ENCODE peak calls at places on chromosomes 13 and 19, in eight cellular contexts. L, T, C, F, V, Z, X and R are unnamed samples.

GRCh38 chr13:67049744-67050143 is 180.4 kb downstream of the PCDH9 start:
- DNase-seq in L (no peak), T (no peak), V (no peak), F (no peak), X (no peak), C (no peak), Z (no peak), R (no peak)

GRCh38 chr19:53864308-53864836 is 3.3 kb upstream of the MYADM start:
- DNase-seq in F (peak; percentile 93), Z (no peak), L (no peak), T (no peak), X (no peak), V (peak; percentile 60), C (no peak), R (no peak)

GRCh38 chr13:52374389-52374788 is 31.6 kb downstream of the THSD1 start:
- DNase-seq in Z (no peak), V (no peak), C (no peak), F (no peak), L (no peak), T (no peak), X (no peak), R (no peak)

GRCh38 chr19:7916908-7917291 is 2.3 kb downstream of the TGFBR3L start:
- DNase-seq in Z (no peak), T (no peak), F (no peak), L (no peak), X (no peak), C (no peak), V (no peak), R (no peak)

GRCh38 chr19:40416918-40417713 is 3.9 kb upstream of the PRX start:
- DNase-seq in V (peak; percentile 44), F (peak; percentile 71), L (peak; percentile 35), Z (no peak), C (peak; percentile 76), T (no peak), X (no peak), R (peak; percentile 41)

GRCh38 chr19:29293736-29294342 is 80.9 kb upstream of the UQCRFS1 start:
- DNase-seq in C (no peak), X (no peak), L (no peak), F (no peak), T (no peak), V (no peak), Z (no peak), R (no peak)

GRCh38 chr13:75299913-75300862 is 181.8 kb downstream of the TBC1D4 start:
- DNase-seq in F (no peak), Z (no peak), T (no peak), L (peak; percentile 46), X (no peak), C (no peak), V (no peak), R (no peak)

GRCh38 chr13:59680429-59681024 is 483.2 kb downstream of the DIAPH3 start:
- DNase-seq in L (peak; percentile 33), V (no peak), C (no peak), X (no peak), T (no peak), Z (no peak), F (peak; percentile 17), R (peak; percentile 64)

GRCh38 chr19:38193445-38193844 is 30.6 kb downstream of the DPF1 start:
- DNase-seq in C (no peak), X (no peak), V (no peak), T (no peak), L (no peak), Z (no peak), F (no peak), R (no peak)

GRCh38 chr13:92187378-92187989 is 789.1 kb downstream of the GPC5 start:
- DNase-seq in C (no peak), T (peak; percentile 9), V (no peak), F (peak; percentile 12), Z (peak; percentile 12), X (no peak), L (peak; percentile 27), R (peak; percentile 53)

DNA sequence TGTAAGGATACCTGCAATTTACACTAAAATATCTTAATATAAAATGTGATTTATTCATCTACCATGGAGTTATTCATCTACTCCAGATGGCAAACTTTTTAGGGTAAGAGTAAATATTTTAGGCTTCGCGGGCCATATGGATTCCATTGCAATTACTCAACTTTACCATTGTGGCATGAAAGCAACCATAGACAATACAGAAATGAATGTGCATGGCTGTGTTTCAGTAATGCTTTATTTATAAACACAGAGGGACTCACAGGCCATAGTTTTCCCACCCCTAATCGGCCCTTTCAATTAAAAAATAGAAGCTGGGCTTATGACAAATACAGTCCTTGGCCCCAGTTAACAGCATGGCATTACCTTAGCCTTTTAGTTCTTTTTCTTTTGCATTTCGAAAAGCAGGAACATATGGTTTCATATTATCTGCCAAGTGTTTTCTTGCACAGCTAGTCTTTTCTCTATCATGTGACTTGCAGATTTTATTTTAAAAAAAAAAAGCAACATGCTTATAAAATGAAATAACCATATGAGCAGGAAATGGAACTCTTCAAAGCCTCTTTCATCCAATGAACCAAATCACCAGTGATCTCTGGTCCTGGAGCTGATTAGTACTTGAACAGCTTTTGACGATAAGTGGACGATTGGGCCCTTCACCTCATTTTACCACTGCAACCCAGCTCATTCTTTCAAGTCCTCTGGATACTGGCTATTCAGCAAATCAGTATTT is 64.0 kb downstream of the LHFPL6 start:
- DNase-seq in V (no peak), X (no peak), Z (no peak), L (peak; percentile 81), T (no peak), C (no peak), F (no peak), R (no peak)
- TF ChIP-seq POLR2A in V (no peak), X (no peak), Z (no peak), L (no peak), T (no peak), C (no peak), F (no peak), R (no peak)

DNA sequence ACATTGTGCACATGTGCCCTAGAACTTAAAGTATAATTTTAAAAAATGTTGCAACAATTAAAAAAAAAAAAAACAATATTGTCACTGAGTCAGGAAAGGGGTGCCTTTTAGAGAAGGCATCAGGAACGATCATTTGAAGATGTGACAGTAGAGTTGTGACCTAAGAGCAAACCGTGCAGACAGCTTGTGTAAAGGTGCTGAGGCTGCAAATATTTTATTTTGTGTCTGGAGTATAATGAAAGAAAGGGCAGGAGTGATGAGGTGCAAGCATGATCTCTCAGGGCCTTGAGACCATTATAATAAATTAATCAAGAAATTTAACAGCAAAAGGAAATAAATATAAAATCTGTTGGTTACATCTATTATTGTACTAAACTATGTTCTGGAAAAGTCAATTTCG is 1219.7 kb downstream of the OLFM4 start:
- DNase-seq in F (no peak), L (no peak), V (no peak), Z (no peak), X (no peak), C (no peak), T (no peak), R (no peak)
- TF ChIP-seq POLR2A in F (no peak), L (no peak), V (no peak), Z (no peak), X (no peak), C (no peak), T (no peak), R (no peak)

GRCh38 chr19:3519126-3519525 is 13.0 kb downstream of the FZR1 start:
- DNase-seq in Z (no peak), F (no peak), X (no peak), L (no peak), V (no peak), C (no peak), T (no peak), R (no peak)

GRCh38 chr19:3518231-3518630 is 12.1 kb downstream of the FZR1 start:
- DNase-seq in L (no peak), Z (no peak), V (no peak), F (no peak), C (no peak), X (no peak), T (no peak), R (no peak)

GRCh38 chr19:3521104-3521445 is 15.0 kb downstream of the FZR1 start:
- DNase-seq in F (no peak), T (no peak), C (no peak), Z (no peak), L (no peak), X (no peak), V (no peak), R (no peak)

GRCh38 chr19:3518669-3519068 is 12.6 kb downstream of the FZR1 start:
- DNase-seq in Z (no peak), T (no peak), F (no peak), L (no peak), V (no peak), X (no peak), C (no peak), R (no peak)

DNA sequence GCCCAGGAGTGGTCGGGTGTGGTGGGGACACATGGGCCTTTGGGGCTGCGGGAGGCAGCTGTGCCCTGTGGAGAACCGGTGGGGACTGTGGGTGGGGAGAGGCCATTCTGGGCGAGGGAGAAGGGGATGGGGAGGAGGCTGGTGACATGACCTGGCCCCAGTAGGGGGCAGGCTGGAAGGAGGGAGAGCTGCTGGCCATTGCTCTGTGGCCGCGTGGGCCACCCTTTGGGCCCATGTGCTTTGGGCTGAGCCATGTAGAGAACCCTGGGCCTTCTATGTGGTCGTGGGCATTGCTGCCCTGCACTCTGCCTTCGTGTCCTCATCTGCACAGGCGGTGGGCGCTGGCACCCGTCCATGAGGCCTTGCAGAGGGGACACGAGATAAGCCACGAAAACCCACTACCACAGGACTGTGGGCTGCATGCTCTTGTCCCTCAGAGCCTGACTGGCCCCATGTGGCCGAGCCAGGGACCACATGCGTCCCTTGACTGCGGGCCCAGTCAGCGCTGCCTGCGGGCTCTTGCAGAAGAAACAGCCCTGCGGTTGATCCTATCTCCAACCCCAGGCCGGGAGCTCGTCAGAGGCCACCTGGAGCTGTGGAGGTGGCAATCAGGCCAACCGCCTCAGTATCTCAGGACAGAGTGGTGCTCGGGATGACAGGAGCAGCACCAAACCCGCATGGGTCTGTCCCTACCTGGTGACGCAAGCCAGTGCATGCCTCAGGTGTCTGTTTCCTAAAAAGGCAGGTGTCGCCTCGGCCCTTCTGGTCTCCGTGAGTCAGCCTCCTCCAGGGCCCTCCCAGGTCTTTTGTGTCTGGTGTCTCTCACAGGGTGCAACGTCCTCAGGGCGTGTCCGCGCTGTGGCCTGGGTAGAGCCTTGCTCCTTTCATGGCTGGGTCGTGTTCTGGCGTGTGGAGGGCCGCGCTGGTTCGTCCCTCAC is 14.3 kb downstream of the FZR1 start:
- DNase-seq in T (no peak), F (no peak), L (no peak), Z (peak; percentile 81), V (no peak), X (no peak), C (no peak), R (peak; percentile 44)
- TF ChIP-seq POLR2A in T (no peak), F (no peak), L (no peak), Z (peak; percentile 39), V (no peak), X (no peak), C (no peak), R (no peak)

DNA sequence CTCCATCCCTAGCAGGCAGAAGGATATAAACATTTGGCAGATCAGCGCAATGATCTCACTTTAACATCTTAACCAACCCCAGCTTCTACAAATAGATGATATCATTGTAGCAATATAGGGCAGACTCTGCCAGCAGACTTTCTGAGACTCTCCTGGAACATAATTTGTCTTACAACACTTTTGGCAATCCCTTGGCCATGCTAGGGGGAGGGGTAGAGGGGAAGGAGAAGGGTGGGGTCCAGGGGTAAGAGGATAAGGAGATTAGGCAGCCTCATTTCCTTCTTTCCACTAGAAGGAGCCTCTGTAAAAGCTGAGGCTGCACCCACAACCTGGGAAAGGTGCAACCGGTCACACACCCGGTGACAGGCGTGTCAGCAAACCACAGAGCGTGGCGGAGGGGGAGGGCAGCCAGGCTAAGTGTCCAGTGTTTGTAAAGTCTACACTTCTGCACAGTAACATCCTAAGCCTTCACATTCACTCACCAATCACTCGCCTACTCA is 8.7 kb upstream of the UBAC2 start:
- DNase-seq in V (peak; percentile 43), T (no peak), Z (peak; percentile 36), C (no peak), L (peak; percentile 74), F (no peak), X (no peak), R (peak; percentile 30)
- TF ChIP-seq POLR2A in V (no peak), T (no peak), Z (no peak), C (no peak), L (no peak), F (no peak), X (no peak), R (no peak)